ENCODE peak calls at places on chromosomes 6 and 20, in eight cellular contexts. C is upper lobe of right lung, X is left ventricle myocardium inferior, T is mucosa of descending colon, K is psoas muscle, I is tibial artery, Z is fibroblast of mammary gland, D is epithelial cell of esophagus. M is an unnamed sample.

GRCh38 chr6:74137910-74138309 is 441.9 kb downstream of the CD109 start:
- DNase-seq in C (no peak), X (no peak), T (no peak), K (no peak), I (no peak), Z (peak), D (peak), M (no peak)

GRCh38 chr6:26372308-26373144 is 7.5 kb downstream of the BTN3A2 start:
- DNase-seq in C (no peak), X (no peak), T (no peak), K (no peak), I (no peak), Z (no peak), D (no peak), M (no peak)

GRCh38 chr20:45892828-45893500 is 1.8 kb downstream of the CTSA start:
- DNase-seq in C (no peak), X (no peak), T (peak), K (no peak), I (no peak), Z (no peak), D (peak), M (no peak)

GRCh38 chr6:124990988-124991387 is 28.8 kb downstream of the RNF217 start:
- DNase-seq in C (no peak), X (no peak), T (no peak), K (no peak), I (no peak), Z (no peak), D (no peak), M (no peak)

GRCh38 chr6:159992366-159992765 is 23.5 kb downstream of the IGF2R start:
- DNase-seq in C (no peak), X (no peak), T (no peak), K (no peak), I (no peak), Z (no peak), D (no peak), M (no peak)

GRCh38 chr20:38256966-38257365 is 3.6 kb downstream of the KIAA1755 start:
- DNase-seq in C (no peak), X (no peak), T (no peak), K (no peak), I (peak), Z (no peak), D (no peak), M (no peak)

GRCh38 chr20:19491241-19491640 is 266.8 kb upstream of the RIN2 start:
- DNase-seq in C (no peak), X (no peak), T (no peak), K (no peak), I (no peak), Z (no peak), D (no peak), M (no peak)

GRCh38 chr20:32514760-32515159 is 70.4 kb downstream of the NOL4L start:
- DNase-seq in C (no peak), X (no peak), T (no peak), K (no peak), I (no peak), Z (no peak), D (no peak), M (no peak)

GRCh38 chr6:88725111-88725711 is 238.2 kb downstream of the RNGTT start:
- DNase-seq in C (no peak), X (peak), T (no peak), K (peak), I (no peak), Z (peak), D (no peak), M (no peak)

GRCh38 chr6:30885999-30886896 is 1.9 kb downstream of the DDR1 start:
- DNase-seq in C (peak), X (peak), T (peak), K (peak), I (peak), Z (peak), D (peak), M (no peak)

GRCh38 chr6:10415593-10416480 is 963 bp upstream of the TFAP2A start:
- DNase-seq in C (no peak), X (no peak), T (no peak), K (no peak), I (no peak), Z (no peak), D (no peak), M (no peak)

GRCh38 chr6:10416516-10416862 is 1.6 kb upstream of the TFAP2A start:
- DNase-seq in C (no peak), X (no peak), T (no peak), K (no peak), I (no peak), Z (no peak), D (no peak), M (no peak)

GRCh38 chr6:10418361-10418861 is 3.5 kb upstream of the TFAP2A start:
- DNase-seq in C (no peak), X (no peak), T (no peak), K (no peak), I (no peak), Z (no peak), D (no peak), M (no peak)

GRCh38 chr6:10417681-10418104 is 2.8 kb upstream of the TFAP2A start:
- DNase-seq in C (no peak), X (no peak), T (no peak), K (no peak), I (no peak), Z (no peak), D (no peak), M (no peak)

GRCh38 chr6:10416863-10417641 is 2.2 kb upstream of the TFAP2A start:
- DNase-seq in C (no peak), X (no peak), T (peak), K (no peak), I (no peak), Z (no peak), D (no peak), M (no peak)
- H3K4me3 ChIP-seq in C (peak), X (peak), T (no peak), K (no peak), I (peak), Z (no peak), D (no peak), M (no peak)

GRCh38 chr20:25622049-25622448 is 1.8 kb downstream of the NANP start:
- DNase-seq in C (no peak), X (no peak), T (no peak), K (no peak), I (no peak), Z (no peak), D (no peak), M (no peak)

GRCh38 chr20:25622450-25623224 is 1.2 kb downstream of the NANP start:
- DNase-seq in C (no peak), X (no peak), T (no peak), K (no peak), I (no peak), Z (peak), D (peak), M (no peak)

GRCh38 chr20:25623736-25624499 is at the start of gene NANP:
- DNase-seq in C (peak), X (peak), T (peak), K (peak), I (peak), Z (peak), D (peak), M (peak)

GRCh38 chr20:25624500-25624939 is 706 bp upstream of the NANP start:
- DNase-seq in C (no peak), X (no peak), T (no peak), K (peak), I (no peak), Z (peak), D (no peak), M (peak)

GRCh38 chr20:25623225-25623735 is 534 bp downstream of the NANP start:
- DNase-seq in C (peak), X (peak), T (peak), K (peak), I (peak), Z (peak), D (no peak), M (no peak)
- H3K4me3 ChIP-seq in C (peak), X (peak), T (peak), K (peak), I (peak), Z (peak), D (peak), M (peak)

DNA sequence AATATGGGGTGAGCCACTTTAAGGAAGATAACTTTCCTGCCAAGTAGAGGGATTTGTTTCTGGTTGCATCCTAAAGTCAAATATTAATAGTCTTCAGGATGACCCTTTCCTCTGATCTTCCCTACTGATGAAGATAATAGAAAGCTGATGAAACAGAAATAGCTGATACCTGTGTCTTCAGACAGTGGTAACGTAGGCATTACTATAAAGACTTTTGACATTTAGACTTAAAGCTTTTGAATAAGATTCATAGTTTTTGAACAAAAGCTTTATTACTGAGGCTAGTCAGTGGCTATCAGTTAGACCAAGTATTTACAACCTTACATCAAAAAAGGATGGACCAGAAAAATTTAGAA is 1.4 kb downstream of the NEDD9 start:
- DNase-seq in C (no peak), X (no peak), T (no peak), K (no peak), I (no peak), Z (no peak), D (no peak), M (no peak)
- H3K4me3 ChIP-seq in C (peak), X (peak), T (peak), K (peak), I (peak), Z (peak), D (peak), M (no peak)

DNA sequence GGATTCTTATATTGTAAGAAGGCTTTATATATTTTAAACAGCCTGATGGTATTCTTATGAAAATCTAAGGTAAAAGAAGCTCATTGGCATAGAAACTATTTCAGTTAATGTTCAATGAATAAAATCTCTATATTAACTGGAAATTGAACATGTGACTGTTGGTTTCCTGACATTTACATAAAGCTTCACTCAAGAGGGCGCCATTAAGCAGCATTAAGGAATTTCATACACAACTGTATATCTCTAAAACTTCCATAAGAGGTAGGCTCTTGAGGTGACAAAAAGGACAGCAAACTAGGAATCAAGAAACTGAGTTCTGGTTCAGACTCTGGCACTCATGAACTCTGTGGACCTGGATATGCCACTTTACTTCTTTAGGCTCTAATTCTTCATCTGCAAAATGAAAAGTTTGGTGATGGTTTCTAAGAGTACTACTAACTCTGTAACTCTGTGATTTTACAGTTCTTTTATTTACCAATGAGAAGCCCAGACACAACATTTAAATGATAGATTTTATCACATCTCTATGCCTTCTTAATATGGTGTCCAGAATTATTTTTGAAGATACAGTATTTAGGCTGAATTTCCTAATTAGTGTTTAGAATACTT is 147.5 kb downstream of the FLRT3 start:
- DNase-seq in C (no peak), X (no peak), T (no peak), K (no peak), I (no peak), Z (peak), D (peak), M (peak)
- H3K4me3 ChIP-seq in C (no peak), X (no peak), T (no peak), K (no peak), I (no peak), Z (no peak), D (no peak), M (no peak)

GRCh38 chr6:93784794-93785757 is 365.7 kb upstream of the EPHA7 start:
- DNase-seq in C (no peak), X (no peak), T (no peak), K (no peak), I (no peak), Z (peak), D (no peak), M (no peak)
- H3K4me3 ChIP-seq in C (no peak), X (peak), T (no peak), K (peak), I (no peak), Z (peak), D (no peak), M (no peak)

DNA sequence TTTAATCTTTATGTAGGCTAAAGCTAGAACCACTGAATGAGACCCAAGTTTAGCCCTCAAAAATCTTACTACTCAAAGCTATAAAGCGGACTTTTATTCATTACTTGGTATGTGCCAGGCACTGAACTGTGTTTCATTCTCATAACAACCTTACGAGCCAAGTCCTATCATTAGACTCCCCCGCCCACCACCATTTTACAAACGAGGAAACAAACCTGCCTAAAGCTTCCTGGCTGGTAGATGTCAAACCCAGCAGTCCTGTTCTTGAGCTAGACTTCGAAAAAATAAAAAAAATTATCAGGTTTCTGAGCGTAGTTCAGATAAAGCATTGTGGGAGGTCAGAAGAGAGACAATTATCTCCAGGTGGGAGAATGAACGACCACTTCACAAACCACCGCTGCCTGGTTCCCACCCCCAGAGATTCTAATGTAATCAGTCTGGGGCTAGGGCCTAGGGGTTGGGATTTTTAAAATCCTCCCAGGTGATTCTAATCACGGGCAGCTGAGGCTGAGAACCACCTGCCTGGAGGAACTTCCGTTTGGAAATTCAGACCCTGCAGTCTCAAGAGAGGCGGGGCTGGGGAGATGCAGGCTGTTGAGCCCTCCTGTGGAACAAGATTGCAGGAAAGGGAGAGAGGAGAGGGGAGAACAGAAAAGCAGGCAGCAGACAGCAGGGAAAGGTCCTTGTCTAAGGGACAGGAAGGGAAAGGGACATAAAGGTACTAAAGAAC is 8.6 kb downstream of the ADTRP start:
- DNase-seq in C (no peak), X (no peak), T (peak), K (no peak), I (no peak), Z (no peak), D (peak), M (no peak)
- H3K4me3 ChIP-seq in C (no peak), X (peak), T (no peak), K (no peak), I (peak), Z (no peak), D (peak), M (no peak)

GRCh38 chr20:60069626-60070025 is 111.4 kb downstream of the CDH26 start:
- DNase-seq in C (no peak), X (no peak), T (no peak), K (no peak), I (no peak), Z (no peak), D (no peak), M (no peak)
- H3K4me3 ChIP-seq in C (no peak), X (no peak), T (no peak), K (no peak), I (no peak), Z (no peak), D (no peak), M (no peak)